ENCODE peak calls at places on chromosomes 13 and 19, in six cellular contexts. M is astrocyte of the cerebellum, F is GM12878, S is mucosa of descending colon, P is OCI-LY7, Q is GM23338. L is an unnamed sample.

GRCh38 chr19:1469936-1470863 is 8.8 kb downstream of the C19orf25 start:
- DNase-seq in M (no peak), F (no peak), S (peak), P (peak), Q (peak), L (no peak)

GRCh38 chr13:33080962-33081655 is 64.9 kb downstream of the KL start:
- DNase-seq in M (no peak), F (no peak), S (no peak), P (no peak), Q (no peak), L (no peak)

GRCh38 chr13:20776751-20777150 is 3.0 kb upstream of the EEF1AKMT1 start:
- DNase-seq in M (no peak), F (no peak), S (no peak), P (no peak), Q (peak), L (no peak)

GRCh38 chr13:75458696-75459422 is 23.1 kb downstream of the TBC1D4 start:
- DNase-seq in M (no peak), F (peak), S (peak), P (no peak), Q (peak), L (no peak)

GRCh38 chr13:112256716-112257497 is 119.2 kb upstream of the SPACA7 start:
- DNase-seq in M (no peak), F (no peak), S (no peak), P (no peak), Q (no peak), L (no peak)

GRCh38 chr19:42092350-42092749 is 16.4 kb downstream of the ZNF574 start:
- DNase-seq in M (no peak), F (no peak), S (peak), P (peak), Q (peak), L (no peak)

GRCh38 chr13:23583491-23583890 is 13.3 kb downstream of the TNFRSF19 start:
- DNase-seq in M (no peak), F (no peak), S (no peak), P (no peak), Q (no peak), L (no peak)

GRCh38 chr19:30856786-30857185 is 484.6 kb downstream of the ZNF536 start:
- DNase-seq in M (no peak), F (no peak), S (no peak), P (no peak), Q (no peak), L (no peak)

GRCh38 chr19:4970558-4971423 is 1.9 kb downstream of the KDM4B start:
- DNase-seq in M (no peak), F (no peak), S (peak), P (no peak), Q (peak), L (no peak)

GRCh38 chr19:38932425-38933179 is 1.9 kb downstream of the MRPS12 start:
- DNase-seq in M (no peak), F (no peak), S (peak), P (peak), Q (peak), L (no peak)

GRCh38 chr13:46721054-46721453 is 75.9 kb downstream of the ESD start:
- DNase-seq in M (peak), F (no peak), S (no peak), P (peak), Q (peak), L (no peak)

GRCh38 chr13:81487151-81487550 is 1146.2 kb upstream of the SPRY2 start:
- DNase-seq in M (peak), F (no peak), S (no peak), P (no peak), Q (peak), L (no peak)
- TF ChIP-seq CTCF in M (peak), F (peak), S (no peak), P (peak), Q (peak), L (peak)

DNA sequence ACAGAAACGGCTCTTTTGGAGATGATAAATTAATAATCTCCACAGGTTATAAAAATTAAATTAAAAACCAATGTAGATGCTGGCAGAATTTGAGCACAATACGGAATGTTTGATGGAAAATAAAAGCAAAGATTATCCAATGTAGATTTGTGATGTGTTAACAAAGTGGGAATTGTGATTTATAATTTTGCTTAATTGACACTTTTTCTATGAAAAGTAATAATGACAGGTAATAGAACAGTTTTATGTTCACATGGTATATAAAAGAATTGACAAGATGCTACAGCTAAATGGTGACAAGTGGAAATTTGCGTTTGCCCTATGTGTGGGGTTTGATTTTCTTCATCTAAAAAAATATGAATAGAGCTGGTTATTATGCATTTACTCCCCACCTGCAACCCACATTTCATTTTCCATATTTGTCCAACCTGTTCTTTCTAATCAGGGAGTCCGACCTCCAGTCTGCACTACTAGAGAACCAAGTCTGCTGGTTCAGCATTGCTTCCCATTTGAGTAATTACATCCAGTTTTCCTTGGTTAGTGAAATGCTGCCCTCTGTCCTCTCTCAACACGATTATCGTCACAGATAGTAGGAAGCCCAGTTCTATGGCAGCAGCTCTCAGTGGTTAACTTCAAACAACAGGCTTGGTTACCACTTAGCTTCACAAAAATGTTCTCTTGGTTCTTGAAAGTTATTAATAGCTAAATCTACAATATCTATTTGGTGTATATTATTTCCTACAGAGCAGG is 61.4 kb upstream of the SLITRK1 start:
- DNase-seq in M (no peak), F (no peak), S (no peak), P (no peak), Q (peak), L (no peak)
- TF ChIP-seq CTCF in M (no peak), F (no peak), S (no peak), P (no peak), Q (peak), L (no peak)

DNA sequence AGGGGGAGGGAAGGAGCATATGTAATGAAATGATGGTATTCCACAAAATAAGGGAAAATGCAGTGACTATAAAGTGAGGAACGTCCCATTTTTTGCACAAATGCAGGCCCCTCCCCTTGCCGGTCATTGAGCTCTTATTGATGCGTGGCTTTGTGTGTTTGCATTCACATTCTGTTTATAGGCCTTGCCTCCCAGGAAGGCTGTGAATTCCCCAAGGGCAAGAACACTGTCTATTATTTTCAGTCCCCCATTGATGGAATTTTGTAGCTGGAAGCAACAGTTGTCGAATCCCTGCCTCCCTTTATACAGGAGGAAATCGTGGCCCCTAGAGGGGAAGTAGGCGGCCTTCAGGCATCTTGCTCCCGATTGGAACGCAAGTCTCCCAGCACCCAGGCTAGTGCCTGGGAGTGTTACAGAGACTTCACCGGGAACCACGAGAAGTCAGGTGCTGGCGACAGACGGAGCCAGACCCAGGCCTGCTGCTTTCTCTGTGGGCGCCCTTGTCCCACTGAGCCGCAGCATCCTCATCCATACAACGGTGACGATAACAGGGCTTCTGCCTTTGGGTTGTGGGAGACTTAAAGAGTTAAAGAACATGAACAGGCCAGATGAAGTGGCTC is 6.9 kb downstream of the SBSN start:
- DNase-seq in M (no peak), F (no peak), S (no peak), P (no peak), Q (peak), L (no peak)
- TF ChIP-seq CTCF in M (no peak), F (no peak), S (no peak), P (no peak), Q (no peak), L (no peak)

GRCh38 chr13:22103046-22103445 is 432.2 kb downstream of the FGF9 start:
- DNase-seq in M (no peak), F (no peak), S (peak), P (no peak), Q (peak), L (no peak)
- TF ChIP-seq CTCF in M (no peak), F (peak), S (no peak), P (no peak), Q (peak), L (peak)

GRCh38 chr19:47848871-47849473 is 10.1 kb upstream of the TPRX2 start:
- DNase-seq in M (no peak), F (no peak), S (no peak), P (no peak), Q (peak), L (no peak)
- TF ChIP-seq CTCF in M (peak), F (peak), S (no peak), P (peak), Q (peak), L (peak)

GRCh38 chr19:16088985-16089846 is 12.9 kb downstream of the TPM4 start:
- DNase-seq in M (no peak), F (no peak), S (no peak), P (no peak), Q (no peak), L (no peak)

GRCh38 chr19:16091546-16092475 is 15.5 kb downstream of the TPM4 start:
- DNase-seq in M (no peak), F (no peak), S (no peak), P (no peak), Q (no peak), L (no peak)

GRCh38 chr19:16085115-16085514 is 8.8 kb downstream of the TPM4 start:
- DNase-seq in M (no peak), F (no peak), S (no peak), P (no peak), Q (no peak), L (no peak)

GRCh38 chr19:16087940-16088339 is 11.6 kb downstream of the TPM4 start:
- DNase-seq in M (no peak), F (no peak), S (no peak), P (no peak), Q (no peak), L (no peak)

DNA sequence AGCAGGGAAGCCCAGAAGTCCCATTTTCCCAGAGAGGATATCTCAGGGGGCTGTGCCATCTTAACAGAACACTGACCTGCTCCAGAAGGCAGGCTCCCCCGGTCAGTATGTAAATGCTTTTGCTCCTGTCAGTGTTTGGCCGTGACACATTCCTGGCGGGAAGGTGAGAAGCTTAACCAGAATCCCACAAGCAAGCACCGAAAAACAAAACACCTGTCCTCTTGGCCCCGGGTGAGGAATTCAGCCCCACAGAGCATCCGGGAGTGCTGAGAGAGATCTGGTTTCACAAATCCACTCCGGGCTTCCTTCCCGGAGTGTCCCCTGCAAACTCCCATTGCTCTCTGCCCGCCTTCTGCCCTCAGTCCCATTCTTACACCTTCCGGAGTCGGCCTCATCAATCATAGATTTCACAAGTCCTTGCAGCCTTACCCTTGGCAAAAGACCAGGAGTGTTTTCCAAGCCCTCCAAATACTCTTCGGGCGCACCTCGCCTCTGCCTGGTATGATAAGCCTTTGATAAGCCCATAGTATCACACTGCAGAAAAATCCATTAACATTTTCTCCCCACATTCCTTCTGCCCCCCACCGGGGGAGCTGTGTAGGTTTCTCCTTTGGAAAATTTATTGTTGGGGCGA is 12.2 kb downstream of the TPM4 start:
- DNase-seq in M (no peak), F (no peak), S (no peak), P (no peak), Q (no peak), L (no peak)
- TF ChIP-seq CTCF in M (peak), F (peak), S (no peak), P (peak), Q (no peak), L (peak)